ENCODE peak calls at places on chromosomes 6 and 20, in seven cellular contexts. One of them, this sample, is unnamed.

GRCh38 chr6:90687751-90688380 is 101.0 kb upstream of the MAP3K7 start:
- DNase-seq in H9: no peak
- DNase-seq in IMR-90: no peak
- DNase-seq in neuronal stem cell: no peak
- DNase-seq in H1: no peak
- DNase-seq in mesenchymal stem cell: no peak
- DNase-seq in trophoblast cell: no peak
- DNase-seq in this sample: peak; percentile 23

GRCh38 chr6:35415065-35415880 is 36.9 kb upstream of the FANCE start:
- DNase-seq in H9: peak; percentile 72
- DNase-seq in IMR-90: peak; percentile 96
- DNase-seq in neuronal stem cell: peak; percentile 32
- DNase-seq in H1: no peak
- DNase-seq in mesenchymal stem cell: peak; percentile 90
- DNase-seq in trophoblast cell: peak; percentile 72
- DNase-seq in this sample: peak; percentile 77

GRCh38 chr6:55706048-55706447 is 127.1 kb upstream of the HMGCLL1 start:
- DNase-seq in H9: no peak
- DNase-seq in IMR-90: no peak
- DNase-seq in neuronal stem cell: no peak
- DNase-seq in H1: no peak
- DNase-seq in mesenchymal stem cell: no peak
- DNase-seq in trophoblast cell: no peak
- DNase-seq in this sample: no peak

GRCh38 chr6:32692019-32692418 is 25.6 kb upstream of the HLA-DQB1 start:
- DNase-seq in H9: peak; percentile 52
- DNase-seq in IMR-90: no peak
- DNase-seq in neuronal stem cell: peak; percentile 26
- DNase-seq in H1: peak; percentile 2
- DNase-seq in mesenchymal stem cell: no peak
- DNase-seq in trophoblast cell: no peak
- DNase-seq in this sample: peak; percentile 70

GRCh38 chr6:142926494-142927273 is 18.3 kb downstream of the HIVEP2 start:
- DNase-seq in H9: peak; percentile 54
- DNase-seq in IMR-90: peak; percentile 90
- DNase-seq in neuronal stem cell: peak; percentile 58
- DNase-seq in H1: no peak
- DNase-seq in mesenchymal stem cell: peak; percentile 93
- DNase-seq in trophoblast cell: peak; percentile 4
- DNase-seq in this sample: peak; percentile 75

GRCh38 chr6:134477991-134478635 is 160.2 kb upstream of the SGK1 start:
- DNase-seq in H9: no peak
- DNase-seq in IMR-90: peak; percentile 71
- DNase-seq in neuronal stem cell: no peak
- DNase-seq in H1: no peak
- DNase-seq in mesenchymal stem cell: no peak
- DNase-seq in trophoblast cell: no peak
- DNase-seq in this sample: no peak

GRCh38 chr6:122604676-122605075 is 5.5 kb upstream of the PKIB start:
- DNase-seq in H9: no peak
- DNase-seq in IMR-90: no peak
- DNase-seq in neuronal stem cell: no peak
- DNase-seq in H1: no peak
- DNase-seq in mesenchymal stem cell: no peak
- DNase-seq in trophoblast cell: no peak
- DNase-seq in this sample: no peak

GRCh38 chr20:13017235-13017634 is 8.5 kb downstream of the SPTLC3 start:
- DNase-seq in H9: no peak
- DNase-seq in IMR-90: peak; percentile 18
- DNase-seq in neuronal stem cell: no peak
- DNase-seq in H1: no peak
- DNase-seq in mesenchymal stem cell: peak; percentile 48
- DNase-seq in trophoblast cell: no peak
- DNase-seq in this sample: no peak

GRCh38 chr20:2206957-2207769 is 88.6 kb upstream of the TGM3 start:
- DNase-seq in H9: peak; percentile 85
- DNase-seq in IMR-90: peak; percentile 28
- DNase-seq in neuronal stem cell: peak; percentile 73
- DNase-seq in H1: peak; percentile 39
- DNase-seq in mesenchymal stem cell: peak; percentile 29
- DNase-seq in trophoblast cell: peak; percentile 27
- DNase-seq in this sample: peak; percentile 88

GRCh38 chr20:36607586-36608387 is 2.2 kb downstream of the RAB5IF start:
- DNase-seq in H9: no peak
- DNase-seq in IMR-90: no peak
- DNase-seq in neuronal stem cell: no peak
- DNase-seq in H1: no peak
- DNase-seq in mesenchymal stem cell: no peak
- DNase-seq in trophoblast cell: peak; percentile 86
- DNase-seq in this sample: no peak

GRCh38 chr6:135270676-135271536 is 89.8 kb downstream of the MYB start:
- DNase-seq in H9: peak; percentile 91
- DNase-seq in IMR-90: no peak
- DNase-seq in neuronal stem cell: no peak
- DNase-seq in H1: peak; percentile 90
- DNase-seq in mesenchymal stem cell: no peak
- DNase-seq in trophoblast cell: no peak
- DNase-seq in this sample: peak; percentile 71

GRCh38 chr6:71388068-71388744 is 99.6 kb downstream of the OGFRL1 start:
- DNase-seq in H9: no peak
- DNase-seq in IMR-90: no peak
- DNase-seq in neuronal stem cell: no peak
- DNase-seq in H1: no peak
- DNase-seq in mesenchymal stem cell: no peak
- DNase-seq in trophoblast cell: no peak
- DNase-seq in this sample: no peak

GRCh38 chr20:61690150-61690549 is 375.5 kb downstream of the TAF4 start:
- DNase-seq in H9: no peak
- DNase-seq in IMR-90: no peak
- DNase-seq in neuronal stem cell: no peak
- DNase-seq in H1: no peak
- DNase-seq in mesenchymal stem cell: no peak
- DNase-seq in trophoblast cell: no peak
- DNase-seq in this sample: no peak
- H3K27me3 ChIP-seq in H9: no peaks in the 10 kb centered on the region
- H3K27me3 ChIP-seq in IMR-90: no peaks in the 10 kb centered on the region
- H3K27me3 ChIP-seq in neuronal stem cell: no peaks in the 10 kb centered on the region
- H3K27me3 ChIP-seq in H1: no peaks in the 10 kb centered on the region
- H3K27me3 ChIP-seq in mesenchymal stem cell: peaks cover 9% of the 10 kb centered on the region
- H3K27me3 ChIP-seq in trophoblast cell: no peaks in the 10 kb centered on the region
- H3K27me3 ChIP-seq in this sample: no peaks in the 10 kb centered on the region

DNA sequence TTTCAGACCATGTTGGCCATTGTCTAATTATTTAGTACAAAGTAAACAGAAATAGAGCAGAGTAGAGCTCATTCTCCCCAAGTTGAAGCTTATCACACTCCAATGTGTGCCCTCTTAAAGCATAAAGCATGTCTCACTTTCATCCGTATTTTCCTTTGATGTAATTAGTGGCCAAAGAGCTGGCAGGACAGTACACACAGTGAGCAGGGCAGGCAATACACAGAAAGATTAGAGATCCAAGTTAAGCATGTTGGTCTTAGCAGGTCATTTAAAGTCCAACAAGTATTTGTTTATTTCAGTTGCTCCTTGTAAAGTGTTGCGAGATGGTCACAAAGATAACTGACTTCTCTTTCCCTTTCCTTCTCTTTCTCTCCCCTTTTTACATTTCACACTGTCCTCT is 47.2 kb downstream of the RFX6 start:
- DNase-seq in H9: no peak
- DNase-seq in IMR-90: no peak
- DNase-seq in neuronal stem cell: no peak
- DNase-seq in H1: no peak
- DNase-seq in mesenchymal stem cell: peak; percentile 7
- DNase-seq in trophoblast cell: no peak
- DNase-seq in this sample: no peak
- H3K18ac ChIP-seq in H9: no peak overlapping the region
- H3K18ac ChIP-seq in IMR-90: no peak overlapping the region
- H3K18ac ChIP-seq in neuronal stem cell: no peak overlapping the region
- H3K18ac ChIP-seq in H1: no peak overlapping the region
- H3K18ac ChIP-seq in mesenchymal stem cell: no peak overlapping the region
- H3K18ac ChIP-seq in trophoblast cell: no peak overlapping the region
- H3K18ac ChIP-seq in this sample: no peak overlapping the region

GRCh38 chr20:56001890-56002289 is 3.4 kb downstream of the CBLN4 start:
- DNase-seq in H9: no peak
- DNase-seq in IMR-90: no peak
- DNase-seq in neuronal stem cell: no peak
- DNase-seq in H1: no peak
- DNase-seq in mesenchymal stem cell: no peak
- DNase-seq in trophoblast cell: no peak
- DNase-seq in this sample: no peak

GRCh38 chr20:56003966-56004365 is 1.4 kb downstream of the CBLN4 start:
- DNase-seq in H9: peak; percentile 63
- DNase-seq in IMR-90: no peak
- DNase-seq in neuronal stem cell: peak; percentile 48
- DNase-seq in H1: no peak
- DNase-seq in mesenchymal stem cell: no peak
- DNase-seq in trophoblast cell: no peak
- DNase-seq in this sample: peak; percentile 62

GRCh38 chr20:56005389-56005715 is at the start of gene CBLN4:
- DNase-seq in H9: no peak
- DNase-seq in IMR-90: no peak
- DNase-seq in neuronal stem cell: no peak
- DNase-seq in H1: no peak
- DNase-seq in mesenchymal stem cell: no peak
- DNase-seq in trophoblast cell: no peak
- DNase-seq in this sample: peak; percentile 13

GRCh38 chr20:56003111-56003800 is 2.1 kb downstream of the CBLN4 start:
- DNase-seq in H9: peak; percentile 24
- DNase-seq in IMR-90: no peak
- DNase-seq in neuronal stem cell: no peak
- DNase-seq in H1: no peak
- DNase-seq in mesenchymal stem cell: no peak
- DNase-seq in trophoblast cell: no peak
- DNase-seq in this sample: peak; percentile 29

DNA sequence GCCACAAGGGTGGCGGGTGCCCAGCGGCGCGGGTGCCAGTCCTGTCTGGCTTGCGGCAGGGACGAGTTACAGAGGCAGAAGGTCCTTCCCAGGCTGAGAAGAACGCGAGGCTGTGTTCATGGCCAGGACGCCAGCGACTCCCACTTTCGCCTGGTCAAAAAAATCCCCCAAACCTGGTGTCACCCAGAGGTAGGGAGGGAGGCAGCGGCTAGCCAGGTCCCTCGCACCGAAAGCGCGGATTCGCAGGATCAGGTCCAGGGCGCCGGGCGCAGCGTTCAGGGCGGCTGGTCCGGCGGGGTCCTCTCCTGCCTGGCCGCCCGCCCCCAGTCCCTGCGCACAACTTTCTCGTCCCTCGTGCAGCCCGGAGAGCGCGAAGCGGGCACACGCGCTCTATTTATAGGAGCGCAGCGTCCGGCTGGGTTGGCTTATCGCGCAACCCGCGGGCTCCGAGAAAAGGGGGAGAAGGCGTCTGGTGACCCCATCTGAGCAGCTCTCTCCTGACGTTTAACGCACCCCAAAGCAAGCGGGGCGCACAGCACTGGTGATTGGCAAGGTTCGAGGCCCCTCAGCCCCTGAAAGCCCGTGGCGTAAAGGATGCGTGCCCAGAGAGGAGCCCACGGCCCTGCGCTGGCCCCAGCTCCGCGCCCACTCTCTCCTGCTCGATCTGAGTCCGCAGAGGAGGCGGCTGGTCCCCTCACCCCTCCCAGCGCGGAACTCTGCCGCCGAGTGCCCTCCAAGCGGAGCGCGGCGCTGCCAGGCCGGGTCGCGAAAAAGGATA is 519 bp downstream of the CBLN4 start:
- DNase-seq in H9: peak; percentile 29
- DNase-seq in IMR-90: no peak
- DNase-seq in neuronal stem cell: peak; percentile 12
- DNase-seq in H1: no peak
- DNase-seq in mesenchymal stem cell: no peak
- DNase-seq in trophoblast cell: no peak
- DNase-seq in this sample: peak; percentile 1
- H3K27me3 ChIP-seq in H9: peaks cover 30% of the 10 kb centered on the region
- H3K27me3 ChIP-seq in IMR-90: no peaks in the 10 kb centered on the region
- H3K27me3 ChIP-seq in neuronal stem cell: peaks cover 55% of the 10 kb centered on the region
- H3K27me3 ChIP-seq in H1: peaks cover 24% of the 10 kb centered on the region
- H3K27me3 ChIP-seq in mesenchymal stem cell: no peaks in the 10 kb centered on the region
- H3K27me3 ChIP-seq in trophoblast cell: peaks cover 42% of the 10 kb centered on the region
- H3K27me3 ChIP-seq in this sample: peaks cover 51% of the 10 kb centered on the region

DNA sequence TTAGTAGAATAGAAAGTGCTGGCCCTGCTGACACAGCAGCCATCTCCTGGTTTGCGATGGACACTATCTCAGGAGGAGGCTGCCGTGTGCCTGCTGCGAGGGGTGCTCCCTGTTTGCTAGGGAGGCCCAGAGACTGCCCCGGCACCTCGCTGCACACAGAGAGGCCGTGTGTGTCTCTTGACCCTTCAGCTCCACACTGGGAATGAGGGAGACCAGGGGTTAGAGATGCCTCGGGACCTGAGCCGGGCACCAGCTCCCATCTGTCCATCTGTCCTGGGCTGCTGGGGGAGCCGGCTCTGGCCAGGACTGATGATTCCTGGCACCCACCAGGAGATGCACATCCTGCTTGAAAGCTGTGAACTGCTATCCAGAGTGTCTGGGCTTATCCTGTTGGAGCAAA is 18.2 kb downstream of the PHACTR3 start:
- DNase-seq in H9: no peak
- DNase-seq in IMR-90: no peak
- DNase-seq in neuronal stem cell: no peak
- DNase-seq in H1: no peak
- DNase-seq in mesenchymal stem cell: no peak
- DNase-seq in trophoblast cell: no peak
- DNase-seq in this sample: no peak
- H3K18ac ChIP-seq in H9: no peak overlapping the region
- H3K18ac ChIP-seq in IMR-90: no peak overlapping the region
- H3K18ac ChIP-seq in neuronal stem cell: no peak overlapping the region
- H3K18ac ChIP-seq in H1: no peak overlapping the region
- H3K18ac ChIP-seq in mesenchymal stem cell: no peak overlapping the region
- H3K18ac ChIP-seq in trophoblast cell: no peak overlapping the region
- H3K18ac ChIP-seq in this sample: no peak overlapping the region